ENCODE peak calls at places on chromosome 4, in nine cellular contexts. H, I, J, A, Y, F, P, R and O are unnamed samples.

GRCh38 chr4:163540977-163541376 is 46.5 kb downstream of the TMA16 start:
- DNase-seq in H (no peak), I (no peak), J (peak; percentile 89), A (no peak), Y (no peak), F (no peak), P (no peak), R (no peak), O (no peak)

GRCh38 chr4:4667643-4668081 is 125.8 kb upstream of the STX18 start:
- DNase-seq in H (no peak), I (no peak), J (no peak), A (no peak), Y (no peak), F (no peak), P (no peak), R (no peak), O (no peak)

GRCh38 chr4:147830987-147831386 is 99.1 kb downstream of the ARHGAP10 start:
- DNase-seq in H (no peak), I (no peak), J (peak; percentile 67), A (no peak), Y (no peak), F (no peak), P (no peak), R (no peak), O (no peak)

GRCh38 chr4:99564921-99565320 is 1.1 kb upstream of the TRMT10A start:
- DNase-seq in H (no peak), I (no peak), J (no peak), A (no peak), Y (no peak), F (no peak), P (no peak), R (no peak), O (no peak)

GRCh38 chr4:172758586-172759340 is 409.8 kb upstream of the GALNT7 start:
- DNase-seq in H (no peak), I (no peak), J (peak; percentile 66), A (no peak), Y (no peak), F (no peak), P (no peak), R (no peak), O (no peak)

GRCh38 chr4:127304356-127304755 is 328.4 kb upstream of the INTU start:
- DNase-seq in H (no peak), I (no peak), J (peak; percentile 53), A (no peak), Y (no peak), F (no peak), P (no peak), R (no peak), O (no peak)

GRCh38 chr4:78707268-78707667 is 68.9 kb upstream of the BMP2K start:
- DNase-seq in H (no peak), I (no peak), J (no peak), A (no peak), Y (no peak), F (no peak), P (no peak), R (no peak), O (no peak)

GRCh38 chr4:133081246-133081645 is 67.8 kb upstream of the PCDH10 start:
- DNase-seq in H (no peak), I (no peak), J (no peak), A (no peak), Y (no peak), F (no peak), P (no peak), R (no peak), O (no peak)

GRCh38 chr4:121380448-121381147 is at the start of gene QRFPR:
- DNase-seq in H (no peak), I (peak; percentile 50), J (no peak), A (no peak), Y (peak; percentile 38), F (no peak), P (no peak), R (no peak), O (no peak)

GRCh38 chr4:85512446-85513205 is 37.7 kb downstream of the ARHGAP24 start:
- DNase-seq in H (no peak), I (no peak), J (no peak), A (no peak), Y (no peak), F (no peak), P (no peak), R (no peak), O (no peak)

GRCh38 chr4:2091990-2092652 is 33.0 kb downstream of the NAT8L start:
- DNase-seq in H (no peak), I (no peak), J (no peak), A (peak; percentile 67), Y (no peak), F (no peak), P (no peak), R (no peak), O (no peak)

GRCh38 chr4:123530357-123530756 is 133.8 kb downstream of the SPRY1 start:
- DNase-seq in H (no peak), I (no peak), J (no peak), A (no peak), Y (no peak), F (no peak), P (no peak), R (no peak), O (no peak)

GRCh38 chr4:41517121-41517520 is 20.8 kb upstream of the LIMCH1 start:
- DNase-seq in H (no peak), I (no peak), J (no peak), A (no peak), Y (no peak), F (no peak), P (no peak), R (no peak), O (no peak)

GRCh38 chr4:122480023-122480422 is 23.5 kb upstream of the IL2 start:
- DNase-seq in H (no peak), I (no peak), J (peak; percentile 81), A (no peak), Y (no peak), F (no peak), P (no peak), R (no peak), O (no peak)

GRCh38 chr4:128517739-128518510 is 230.3 kb upstream of the PGRMC2 start:
- DNase-seq in H (peak; percentile 33), I (peak; percentile 56), J (peak; percentile 98), A (no peak), Y (no peak), F (peak; percentile 4), P (no peak), R (no peak), O (no peak)

GRCh38 chr4:138311771-138312535 is 69.8 kb upstream of the SLC7A11 start:
- DNase-seq in H (no peak), I (no peak), J (peak; percentile 53), A (no peak), Y (no peak), F (no peak), P (no peak), R (no peak), O (no peak)

GRCh38 chr4:169345207-169345788 is 74.5 kb upstream of the SH3RF1 start:
- DNase-seq in H (no peak), I (no peak), J (peak; percentile 75), A (no peak), Y (no peak), F (peak; percentile 5), P (no peak), R (no peak), O (no peak)

GRCh38 chr4:133156096-133156495 is 7.0 kb downstream of the PCDH10 start:
- DNase-seq in H (no peak), I (no peak), J (peak; percentile 76), A (no peak), Y (no peak), F (peak; percentile 28), P (no peak), R (no peak), O (no peak)

GRCh38 chr4:18935956-18936355 is 914.4 kb upstream of the LCORL start:
- DNase-seq in H (no peak), I (no peak), J (peak; percentile 28), A (no peak), Y (no peak), F (no peak), P (no peak), R (no peak), O (no peak)

GRCh38 chr4:115453416-115453815 is 340.0 kb upstream of the NDST4 start:
- DNase-seq in H (no peak), I (no peak), J (peak; percentile 6), A (no peak), Y (no peak), F (no peak), P (no peak), R (no peak), O (no peak)

GRCh38 chr4:116878280-116878679 is 207.1 kb downstream of the TRAM1L1 start:
- DNase-seq in H (no peak), I (no peak), J (no peak), A (no peak), Y (no peak), F (no peak), P (no peak), R (no peak), O (no peak)

GRCh38 chr4:52376107-52376704 is 282.9 kb downstream of the USP46 start:
- DNase-seq in H (peak; percentile 27), I (no peak), J (peak; percentile 13), A (peak; percentile 60), Y (peak; percentile 42), F (no peak), P (peak; percentile 35), R (peak; percentile 51), O (no peak)

GRCh38 chr4:110197421-110198398 is 705 bp downstream of the ELOVL6 start:
- DNase-seq in H (peak; percentile 2), I (peak; percentile 59), J (peak; percentile 42), A (peak; percentile 33), Y (peak; percentile 43), F (peak; percentile 57), P (peak; percentile 62), R (peak; percentile 3), O (peak; percentile 22)

GRCh38 chr4:25970691-25971427 is 56.8 kb downstream of the SMIM20 start:
- DNase-seq in H (peak; percentile 52), I (no peak), J (peak; percentile 36), A (no peak), Y (no peak), F (no peak), P (no peak), R (no peak), O (no peak)

GRCh38 chr4:148289740-148290139 is 152.5 kb downstream of the NR3C2 start:
- DNase-seq in H (no peak), I (no peak), J (no peak), A (no peak), Y (no peak), F (no peak), P (no peak), R (no peak), O (no peak)